ENCODE peak calls at places on chromosomes 7 and 10, in ten cellular contexts. L, R, C, X, Y, V, B, H, Q and O are unnamed samples.

GRCh38 chr7:79506481-79506880 is 53.0 kb upstream of the MAGI2 start:
- DNase-seq in L (peak; percentile 3), R (no peak), C (no peak), X (no peak), Y (no peak), V (no peak), B (peak; percentile 8), H (no peak), Q (no peak), O (no peak)

GRCh38 chr7:12861070-12861469 is 173.6 kb downstream of the ARL4A start:
- DNase-seq in L (no peak), R (no peak), C (peak; percentile 67), X (no peak), Y (no peak), V (no peak), B (no peak), H (no peak), Q (no peak), O (peak; percentile 11)

GRCh38 chr10:119498889-119499864 is 43.3 kb downstream of the RGS10 start:
- DNase-seq in L (no peak), R (no peak), C (no peak), X (no peak), Y (no peak), V (peak; percentile 68), B (no peak), H (no peak), Q (no peak), O (no peak)

GRCh38 chr7:5237286-5237685 is 45.5 kb upstream of the SLC29A4 start:
- DNase-seq in L (no peak), R (no peak), C (no peak), X (no peak), Y (no peak), V (no peak), B (no peak), H (peak; percentile 86), Q (no peak), O (peak; percentile 74)

GRCh38 chr7:25311346-25311745 is 83.1 kb upstream of the NPVF start:
- DNase-seq in L (no peak), R (no peak), C (no peak), X (no peak), Y (no peak), V (no peak), B (no peak), H (no peak), Q (no peak), O (no peak)

GRCh38 chr10:85641479-85641967 is 725.1 kb downstream of the GRID1 start:
- DNase-seq in L (no peak), R (no peak), C (no peak), X (no peak), Y (no peak), V (no peak), B (no peak), H (no peak), Q (no peak), O (no peak)

GRCh38 chr7:33774762-33775523 is 130.4 kb upstream of the BMPER start:
- DNase-seq in L (no peak), R (no peak), C (peak; percentile 60), X (no peak), Y (no peak), V (no peak), B (no peak), H (peak; percentile 40), Q (no peak), O (no peak)

GRCh38 chr7:98722402-98722801 is 105.3 kb downstream of the NPTX2 start:
- DNase-seq in L (no peak), R (no peak), C (no peak), X (no peak), Y (no peak), V (no peak), B (no peak), H (no peak), Q (no peak), O (no peak)

GRCh38 chr10:77320852-77321496 is 316.6 kb downstream of the KCNMA1 start:
- DNase-seq in L (no peak), R (no peak), C (no peak), X (no peak), Y (no peak), V (no peak), B (no peak), H (no peak), Q (no peak), O (no peak)

GRCh38 chr10:104252349-104252748 is 2.3 kb upstream of the GSTO1 start:
- DNase-seq in L (no peak), R (no peak), C (no peak), X (no peak), Y (no peak), V (no peak), B (no peak), H (no peak), Q (no peak), O (no peak)

GRCh38 chr7:953547-954327 is 743 bp downstream of the ADAP1 start:
- DNase-seq in L (peak; percentile 58), R (no peak), C (no peak), X (no peak), Y (no peak), V (peak; percentile 41), B (peak; percentile 80), H (peak; percentile 75), Q (no peak), O (peak; percentile 55)

GRCh38 chr10:18279202-18279601 is 139.0 kb downstream of the CACNB2 start:
- DNase-seq in L (no peak), R (no peak), C (no peak), X (no peak), Y (no peak), V (no peak), B (no peak), H (no peak), Q (no peak), O (no peak)

GRCh38 chr7:151705744-151706567 is 171.0 kb downstream of the PRKAG2 start:
- DNase-seq in L (peak; percentile 45), R (no peak), C (peak; percentile 8), X (no peak), Y (no peak), V (peak; percentile 27), B (peak; percentile 73), H (no peak), Q (no peak), O (no peak)

GRCh38 chr10:99411546-99411945 is 18.9 kb downstream of the GOT1 start:
- DNase-seq in L (no peak), R (no peak), C (no peak), X (no peak), Y (no peak), V (no peak), B (no peak), H (no peak), Q (no peak), O (no peak)

GRCh38 chr10:125584954-125585353 is 98.0 kb downstream of the TEX36 start:
- DNase-seq in L (no peak), R (no peak), C (no peak), X (no peak), Y (no peak), V (no peak), B (no peak), H (no peak), Q (no peak), O (no peak)

GRCh38 chr10:124570646-124571045 is 109.0 kb downstream of the LHPP start:
- DNase-seq in L (no peak), R (no peak), C (no peak), X (no peak), Y (no peak), V (no peak), B (no peak), H (no peak), Q (no peak), O (no peak)

GRCh38 chr10:112588225-112588990 is 141.4 kb downstream of the VTI1A start:
- DNase-seq in L (no peak), R (no peak), C (no peak), X (no peak), Y (no peak), V (no peak), B (no peak), H (no peak), Q (no peak), O (no peak)

GRCh38 chr7:39753823-39754325 is 130.5 kb downstream of the RALA start:
- DNase-seq in L (no peak), R (no peak), C (no peak), X (no peak), Y (no peak), V (no peak), B (no peak), H (no peak), Q (no peak), O (no peak)

GRCh38 chr7:75879771-75880184 is 944 bp downstream of the RHBDD2 start:
- DNase-seq in L (no peak), R (no peak), C (no peak), X (peak; percentile 53), Y (no peak), V (no peak), B (no peak), H (no peak), Q (peak; percentile 43), O (no peak)

GRCh38 chr10:68536973-68537372 is 9.7 kb upstream of the SLC25A16 start:
- DNase-seq in L (no peak), R (no peak), C (no peak), X (no peak), Y (no peak), V (no peak), B (no peak), H (no peak), Q (no peak), O (no peak)

GRCh38 chr7:131899271-131900030 is 343.0 kb upstream of the PODXL start:
- DNase-seq in L (no peak), R (no peak), C (no peak), X (no peak), Y (no peak), V (no peak), B (no peak), H (no peak), Q (no peak), O (no peak)

GRCh38 chr7:24700446-24701044 is 56.7 kb downstream of the GSDME start:
- DNase-seq in L (no peak), R (no peak), C (no peak), X (no peak), Y (no peak), V (no peak), B (no peak), H (no peak), Q (no peak), O (no peak)

GRCh38 chr7:108251700-108252099 is 121.5 kb upstream of the LAMB4 start:
- DNase-seq in L (no peak), R (no peak), C (no peak), X (no peak), Y (no peak), V (no peak), B (no peak), H (no peak), Q (no peak), O (no peak)

GRCh38 chr10:14163374-14164125 is 167.2 kb downstream of the FRMD4A start:
- DNase-seq in L (no peak), R (no peak), C (no peak), X (no peak), Y (no peak), V (no peak), B (no peak), H (no peak), Q (no peak), O (no peak)

GRCh38 chr7:81692146-81692905 is 77.5 kb downstream of the HGF start:
- DNase-seq in L (no peak), R (no peak), C (no peak), X (no peak), Y (no peak), V (no peak), B (no peak), H (no peak), Q (no peak), O (no peak)

GRCh38 chr10:118369806-118370205 is 27.7 kb upstream of the FAM204A start:
- DNase-seq in L (no peak), R (no peak), C (peak; percentile 99), X (no peak), Y (no peak), V (no peak), B (no peak), H (no peak), Q (peak; percentile 54), O (no peak)

GRCh38 chr7:97859606-97860204 is 12.5 kb downstream of the ASNS start:
- DNase-seq in L (no peak), R (no peak), C (no peak), X (no peak), Y (no peak), V (no peak), B (no peak), H (no peak), Q (no peak), O (no peak)

GRCh38 chr7:144842377-144842851 is 6.6 kb upstream of the TPK1 start:
- DNase-seq in L (no peak), R (no peak), C (no peak), X (no peak), Y (no peak), V (peak; percentile 33), B (peak; percentile 23), H (peak; percentile 28), Q (no peak), O (peak; percentile 39)